ENCODE peak calls at places on chromosome 11, in eight cellular contexts. K, Z, W, O, J, C, I and L are unnamed samples.

GRCh38 chr11:62139526-62140301 is 15.9 kb downstream of the INCENP start:
- DNase-seq in K (no peak), Z (no peak), W (no peak), O (no peak), J (no peak), C (no peak), I (no peak), L (no peak)

GRCh38 chr11:83033972-83034672 is 37.6 kb downstream of the RAB30 start:
- DNase-seq in K (no peak), Z (no peak), W (no peak), O (peak; percentile 41), J (peak; percentile 32), C (no peak), I (peak; percentile 54), L (peak; percentile 48)

GRCh38 chr11:122159173-122159701 is 43.2 kb upstream of the BLID start:
- DNase-seq in K (no peak), Z (no peak), W (no peak), O (no peak), J (peak; percentile 12), C (no peak), I (peak; percentile 56), L (peak; percentile 60)

GRCh38 chr11:99739464-99740089 is 718.8 kb downstream of the CNTN5 start:
- DNase-seq in K (no peak), Z (peak; percentile 47), W (peak; percentile 3), O (no peak), J (no peak), C (peak; percentile 3), I (no peak), L (no peak)

GRCh38 chr11:111395081-111395480 is 16.0 kb upstream of the POU2AF1 start:
- DNase-seq in K (no peak), Z (no peak), W (no peak), O (no peak), J (no peak), C (no peak), I (no peak), L (no peak)

GRCh38 chr11:133134561-133135173 is 397.6 kb downstream of the OPCML start:
- DNase-seq in K (peak; percentile 64), Z (peak; percentile 48), W (no peak), O (peak; percentile 32), J (peak; percentile 49), C (peak; percentile 8), I (no peak), L (peak; percentile 33)

GRCh38 chr11:43576834-43577521 is 103.6 kb upstream of the HSD17B12 start:
- DNase-seq in K (no peak), Z (peak; percentile 43), W (no peak), O (no peak), J (peak; percentile 48), C (peak; percentile 66), I (no peak), L (peak; percentile 46)

GRCh38 chr11:96010683-96011082 is 86.8 kb upstream of the MTMR2 start:
- DNase-seq in K (no peak), Z (no peak), W (no peak), O (no peak), J (no peak), C (no peak), I (no peak), L (no peak)

GRCh38 chr11:69241844-69242582 is 51.9 kb upstream of the MYEOV start:
- DNase-seq in K (no peak), Z (no peak), W (no peak), O (no peak), J (no peak), C (no peak), I (no peak), L (no peak)

GRCh38 chr11:19873730-19874129 is 161.1 kb downstream of the NAV2 start:
- DNase-seq in K (no peak), Z (no peak), W (no peak), O (no peak), J (no peak), C (no peak), I (no peak), L (no peak)

GRCh38 chr11:83219095-83219494 is 25.6 kb downstream of the ANKRD42 start:
- DNase-seq in K (no peak), Z (no peak), W (no peak), O (no peak), J (no peak), C (no peak), I (no peak), L (no peak)

GRCh38 chr11:69080361-69080973 is 31.7 kb downstream of the TPCN2 start:
- DNase-seq in K (no peak), Z (peak; percentile 29), W (no peak), O (peak; percentile 50), J (no peak), C (no peak), I (no peak), L (no peak)

GRCh38 chr11:35549787-35550186 is 24.4 kb upstream of the PAMR1 start:
- DNase-seq in K (peak; percentile 61), Z (peak; percentile 97), W (peak; percentile 95), O (no peak), J (no peak), C (no peak), I (no peak), L (no peak)

GRCh38 chr11:63918576-63919171 is 1.7 kb upstream of the RCOR2 start:
- DNase-seq in K (no peak), Z (no peak), W (no peak), O (peak; percentile 20), J (no peak), C (no peak), I (no peak), L (no peak)

GRCh38 chr11:31199403-31199802 is 170.1 kb downstream of the DCDC1 start:
- DNase-seq in K (no peak), Z (no peak), W (no peak), O (no peak), J (no peak), C (no peak), I (no peak), L (no peak)

GRCh38 chr11:6746086-6746618 is 25.6 kb downstream of the OR2AG2 start:
- DNase-seq in K (no peak), Z (no peak), W (no peak), O (no peak), J (peak; percentile 24), C (no peak), I (no peak), L (no peak)

GRCh38 chr11:130511765-130512164 is 63.3 kb downstream of the ADAMTS15 start:
- DNase-seq in K (no peak), Z (no peak), W (no peak), O (no peak), J (no peak), C (no peak), I (no peak), L (no peak)

GRCh38 chr11:130512662-130513061 is 64.2 kb downstream of the ADAMTS15 start:
- DNase-seq in K (no peak), Z (no peak), W (no peak), O (no peak), J (no peak), C (no peak), I (no peak), L (no peak)

GRCh38 chr11:130510407-130511006 is 62.1 kb downstream of the ADAMTS15 start:
- DNase-seq in K (no peak), Z (peak; percentile 60), W (no peak), O (no peak), J (no peak), C (no peak), I (peak; percentile 47), L (no peak)

GRCh38 chr11:130509942-130510341 is 61.5 kb downstream of the ADAMTS15 start:
- DNase-seq in K (no peak), Z (no peak), W (no peak), O (no peak), J (no peak), C (no peak), I (no peak), L (no peak)

GRCh38 chr11:130508913-130509312 is 60.5 kb downstream of the ADAMTS15 start:
- DNase-seq in K (no peak), Z (no peak), W (no peak), O (no peak), J (no peak), C (no peak), I (no peak), L (no peak)
- H3K27ac ChIP-seq in K (no peak overlapping the region), Z (no peak overlapping the region), W (no peak overlapping the region), O (no peak overlapping the region), J (no peak overlapping the region), C (no peak overlapping the region), I (no peak overlapping the region), L (no peak overlapping the region)

DNA sequence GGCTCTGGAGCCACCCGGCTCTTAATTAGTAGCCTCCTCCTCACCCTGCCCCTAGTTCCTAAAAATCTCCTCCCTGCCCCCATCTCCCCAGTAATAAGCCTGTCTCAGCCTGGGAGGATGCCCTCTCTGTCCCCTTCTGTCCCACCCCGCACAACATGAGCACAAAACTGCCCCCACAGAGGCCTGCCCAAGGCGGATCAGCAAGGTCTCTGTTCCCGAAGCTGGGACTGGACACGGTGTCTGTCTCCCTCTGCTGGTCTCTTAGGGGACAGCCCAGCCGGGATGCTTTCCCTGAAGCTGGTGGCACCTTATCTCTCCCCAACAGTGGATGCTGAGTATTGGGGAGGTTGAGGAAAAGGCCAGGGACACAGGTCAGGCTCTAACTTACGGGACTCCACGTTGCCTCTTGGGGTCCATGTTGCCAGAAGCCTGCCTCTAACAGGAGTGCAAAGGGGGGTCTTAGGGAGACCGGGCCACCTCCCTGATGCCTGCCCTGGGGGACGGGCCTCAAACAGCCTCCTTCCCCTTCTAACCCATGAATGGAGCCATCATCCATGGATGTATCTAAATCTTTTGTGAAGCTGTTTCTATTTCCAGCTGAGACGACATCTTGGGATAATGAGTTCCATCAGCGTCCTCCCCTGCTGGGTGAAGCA is 9.2 kb upstream of the RAD9A start:
- DNase-seq in K (peak; percentile 82), Z (peak; percentile 70), W (no peak), O (peak; percentile 80), J (peak; percentile 76), C (peak; percentile 74), I (peak; percentile 83), L (peak; percentile 86)
- H3K27ac ChIP-seq in K (no peak overlapping the region), Z (no peak overlapping the region), W (no peak overlapping the region), O (no peak overlapping the region), J (no peak overlapping the region), C (peak overlapping the region; percentile 95), I (no peak overlapping the region), L (no peak overlapping the region)

GRCh38 chr11:74935285-74935684 is 13.6 kb downstream of the XRRA1 start:
- DNase-seq in K (no peak), Z (no peak), W (no peak), O (no peak), J (no peak), C (no peak), I (no peak), L (no peak)

GRCh38 chr11:74936087-74936486 is 12.8 kb downstream of the XRRA1 start:
- DNase-seq in K (no peak), Z (no peak), W (no peak), O (no peak), J (no peak), C (no peak), I (no peak), L (no peak)

GRCh38 chr11:74933765-74934164 is 15.1 kb downstream of the XRRA1 start:
- DNase-seq in K (no peak), Z (no peak), W (no peak), O (no peak), J (no peak), C (no peak), I (no peak), L (no peak)

GRCh38 chr11:74937696-74938475 is 11.0 kb downstream of the XRRA1 start:
- DNase-seq in K (no peak), Z (peak; percentile 79), W (no peak), O (no peak), J (no peak), C (no peak), I (no peak), L (no peak)

GRCh38 chr11:74936976-74937375 is 11.9 kb downstream of the XRRA1 start:
- DNase-seq in K (no peak), Z (no peak), W (no peak), O (no peak), J (no peak), C (no peak), I (no peak), L (no peak)
- H3K27ac ChIP-seq in K (no peak overlapping the region), Z (no peak overlapping the region), W (no peak overlapping the region), O (no peak overlapping the region), J (no peak overlapping the region), C (no peak overlapping the region), I (no peak overlapping the region), L (no peak overlapping the region)

GRCh38 chr11:115007851-115008250 is 329.5 kb downstream of the NXPE2 start:
- DNase-seq in K (no peak), Z (no peak), W (no peak), O (no peak), J (no peak), C (no peak), I (no peak), L (no peak)
- H3K27ac ChIP-seq in K (no peak overlapping the region), Z (no peak overlapping the region), W (no peak overlapping the region), O (no peak overlapping the region), J (no peak overlapping the region), C (no peak overlapping the region), I (no peak overlapping the region), L (no peak overlapping the region)